ENCODE peak calls at places on chromosomes 4 and X, in eight cellular contexts. K, G, D, E, J, F, C and P are unnamed samples.

GRCh38 chrX:23729214-23729613 is 13.9 kb downstream of the ACOT9 start:
- DNase-seq in K (no peak), G (no peak), D (no peak), E (no peak), J (no peak), F (no peak), C (no peak), P (no peak)

GRCh38 chrX:110087485-110088356 is 84.8 kb downstream of the TMEM164 start:
- DNase-seq in K (no peak), G (no peak), D (peak; percentile 78), E (no peak), J (no peak), F (peak; percentile 81), C (no peak), P (no peak)

GRCh38 chr4:11343536-11343935 is 85.2 kb downstream of the HS3ST1 start:
- DNase-seq in K (no peak), G (no peak), D (no peak), E (no peak), J (no peak), F (no peak), C (no peak), P (no peak)

GRCh38 chrX:41909068-41909467 is 14.3 kb downstream of the CASK start:
- DNase-seq in K (no peak), G (no peak), D (no peak), E (no peak), J (no peak), F (no peak), C (no peak), P (no peak)

GRCh38 chrX:19758536-19758935 is 128.9 kb downstream of the SH3KBP1 start:
- DNase-seq in K (no peak), G (peak; percentile 26), D (no peak), E (no peak), J (no peak), F (no peak), C (no peak), P (no peak)

GRCh38 chrX:30312858-30313257 is 3.7 kb upstream of the NR0B1 start:
- DNase-seq in K (no peak), G (no peak), D (no peak), E (no peak), J (no peak), F (no peak), C (no peak), P (no peak)

GRCh38 chr4:80184053-80184790 is 13.1 kb upstream of the PRDM8 start:
- DNase-seq in K (peak; percentile 87), G (peak; percentile 32), D (peak; percentile 92), E (peak; percentile 84), J (peak; percentile 87), F (no peak), C (peak; percentile 88), P (peak; percentile 91)

GRCh38 chr4:29320947-29321583 is 1399.1 kb upstream of the PCDH7 start:
- DNase-seq in K (no peak), G (no peak), D (no peak), E (no peak), J (no peak), F (no peak), C (no peak), P (no peak)

GRCh38 chr4:89021678-89022077 is 35.3 kb downstream of the FAM13A start:
- DNase-seq in K (no peak), G (no peak), D (no peak), E (no peak), J (no peak), F (no peak), C (no peak), P (no peak)

GRCh38 chr4:185744127-185744865 is 67.7 kb downstream of the SORBS2 start:
- DNase-seq in K (no peak), G (peak; percentile 37), D (no peak), E (no peak), J (no peak), F (no peak), C (no peak), P (no peak)

GRCh38 chr4:89217594-89217993 is 90.0 kb downstream of the GPRIN3 start:
- DNase-seq in K (no peak), G (no peak), D (no peak), E (no peak), J (no peak), F (no peak), C (no peak), P (no peak)

GRCh38 chrX:76802698-76803097 is 375.2 kb downstream of the MAGEE1 start:
- DNase-seq in K (no peak), G (no peak), D (no peak), E (no peak), J (no peak), F (no peak), C (no peak), P (no peak)

GRCh38 chrX:149910178-149910695 is 19.1 kb upstream of the HSFX4 start:
- DNase-seq in K (no peak), G (no peak), D (peak; percentile 24), E (no peak), J (no peak), F (no peak), C (no peak), P (no peak)

GRCh38 chrX:103254171-103254824 is 657 bp downstream of the TCEAL8 start:
- DNase-seq in K (peak; percentile 59), G (peak; percentile 5), D (peak; percentile 55), E (peak; percentile 37), J (peak; percentile 26), F (no peak), C (peak; percentile 65), P (no peak)

GRCh38 chrX:48919360-48919821 is 567 bp upstream of the PIM2 start:
- DNase-seq in K (no peak), G (no peak), D (no peak), E (peak; percentile 76), J (no peak), F (no peak), C (no peak), P (no peak)

GRCh38 chr4:85147481-85148076 is 181.1 kb upstream of the WDFY3 start:
- DNase-seq in K (peak; percentile 49), G (peak; percentile 50), D (peak; percentile 54), E (peak; percentile 83), J (peak; percentile 38), F (peak; percentile 6), C (no peak), P (no peak)

GRCh38 chrX:129609395-129609794 is 45.4 kb downstream of the APLN start:
- DNase-seq in K (no peak), G (no peak), D (no peak), E (no peak), J (no peak), F (no peak), C (no peak), P (no peak)

GRCh38 chrX:13923289-13923688 is 106.4 kb upstream of the GPM6B start:
- DNase-seq in K (no peak), G (no peak), D (no peak), E (no peak), J (no peak), F (no peak), C (no peak), P (no peak)

GRCh38 chr4:52959545-52959944 is 97.4 kb downstream of the RASL11B start:
- DNase-seq in K (no peak), G (no peak), D (no peak), E (no peak), J (no peak), F (peak; percentile 54), C (no peak), P (no peak)
- H3K27ac ChIP-seq in K (no peak overlapping the region), G (no peak overlapping the region), D (no peak overlapping the region), E (no peak overlapping the region), J (no peak overlapping the region), F (peak overlapping the region; percentile 52), C (no peak overlapping the region), P (no peak overlapping the region)

GRCh38 chr4:3039706-3040366 is 34.5 kb downstream of the HTT-AS start:
- DNase-seq in K (no peak), G (no peak), D (peak; percentile 14), E (no peak), J (no peak), F (no peak), C (no peak), P (no peak)
- H3K4me3 ChIP-seq in K (no peak overlapping the region), G (no peak overlapping the region), D (no peak overlapping the region), E (no peak overlapping the region), J (no peak overlapping the region), F (no peak overlapping the region), C (no peak overlapping the region), P (no peak overlapping the region)

GRCh38 chr4:134756456-134756855 is 554.9 kb upstream of the PABPC4L start:
- DNase-seq in K (no peak), G (no peak), D (no peak), E (no peak), J (no peak), F (no peak), C (no peak), P (no peak)

GRCh38 chr4:134762053-134762452 is 560.5 kb upstream of the PABPC4L start:
- DNase-seq in K (no peak), G (peak; percentile 1), D (no peak), E (no peak), J (no peak), F (no peak), C (no peak), P (no peak)
- TF ChIP-seq CTCF in K (no peak), G (no peak), D (no peak), E (peak; percentile 20), J (no peak), F (peak; percentile 6), C (no peak), P (no peak)

GRCh38 chrX:104329731-104330130 is 75.0 kb upstream of the ESX1 start:
- DNase-seq in K (no peak), G (no peak), D (no peak), E (no peak), J (no peak), F (no peak), C (no peak), P (no peak)

GRCh38 chrX:104324871-104325585 is 70.3 kb upstream of the ESX1 start:
- DNase-seq in K (no peak), G (no peak), D (no peak), E (no peak), J (no peak), F (no peak), C (no peak), P (no peak)

GRCh38 chrX:104335765-104336164 is 81.0 kb upstream of the ESX1 start:
- DNase-seq in K (no peak), G (no peak), D (no peak), E (no peak), J (no peak), F (no peak), C (no peak), P (no peak)

GRCh38 chrX:104334971-104335370 is 80.2 kb upstream of the ESX1 start:
- DNase-seq in K (no peak), G (no peak), D (no peak), E (no peak), J (no peak), F (no peak), C (no peak), P (no peak)

DNA sequence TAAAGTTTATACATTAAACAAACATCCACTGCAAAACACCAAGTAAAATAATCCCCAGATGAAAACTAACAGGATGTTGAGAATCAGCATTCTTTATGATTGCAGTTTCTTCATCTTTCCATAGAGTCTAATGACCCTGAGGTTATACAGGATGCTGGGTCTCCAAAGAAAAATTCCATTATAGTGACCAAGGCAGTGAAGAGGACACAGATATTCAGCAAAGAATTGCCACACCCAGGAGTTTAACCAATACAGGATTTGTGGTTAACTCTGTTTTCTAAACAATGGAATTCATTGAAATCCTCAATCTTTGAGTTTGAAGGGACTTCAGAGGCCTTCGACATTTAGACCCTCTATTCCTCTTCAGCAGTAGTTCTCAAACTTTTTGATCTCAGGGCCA is 76.2 kb upstream of the ESX1 start:
- DNase-seq in K (no peak), G (no peak), D (no peak), E (no peak), J (no peak), F (no peak), C (no peak), P (no peak)
- H3K27ac ChIP-seq in K (no peak overlapping the region), G (no peak overlapping the region), D (no peak overlapping the region), E (no peak overlapping the region), J (no peak overlapping the region), F (no peak overlapping the region), C (no peak overlapping the region), P (no peak overlapping the region)

GRCh38 chr4:129144755-129145206 is 48.8 kb downstream of the C4orf33 start:
- DNase-seq in K (no peak), G (no peak), D (no peak), E (no peak), J (no peak), F (no peak), C (no peak), P (no peak)
- H3K4me3 ChIP-seq in K (no peak overlapping the region), G (no peak overlapping the region), D (no peak overlapping the region), E (no peak overlapping the region), J (no peak overlapping the region), F (no peak overlapping the region), C (no peak overlapping the region), P (no peak overlapping the region)